ENCODE peak calls at places on chromosomes 12 and 14, in nine cellular contexts. S, G, Z, J, E, I, Q, K and C are unnamed samples.
A peak's percentile ranks its signal among the peaks of the same experiment; 100 is the strongest.

GRCh38 chr14:36522347-36522971 is 2.4 kb upstream of the NKX2-1 start:
- DNase-seq in S (no peak), G (no peak), Z (no peak), J (no peak), E (no peak), I (no peak), Q (no peak), K (no peak), C (no peak)

GRCh38 chr12:78316150-78316549 is 485.5 kb downstream of the NAV3 start:
- DNase-seq in S (no peak), G (no peak), Z (no peak), J (no peak), E (peak; percentile 1), I (no peak), Q (no peak), K (no peak), C (no peak)

GRCh38 chr12:114445401-114446323 is 39.7 kb upstream of the TBX5 start:
- DNase-seq in S (no peak), G (no peak), Z (no peak), J (no peak), E (no peak), I (no peak), Q (no peak), K (no peak), C (no peak)

GRCh38 chr12:25591132-25591531 is 38.0 kb upstream of the LMNTD1 start:
- DNase-seq in S (no peak), G (no peak), Z (no peak), J (no peak), E (peak; percentile 6), I (no peak), Q (no peak), K (no peak), C (no peak)

GRCh38 chr12:28415755-28416154 is 225.5 kb downstream of the CCDC91 start:
- DNase-seq in S (no peak), G (no peak), Z (no peak), J (peak; percentile 0), E (peak; percentile 88), I (no peak), Q (peak; percentile 30), K (no peak), C (peak; percentile 77)

GRCh38 chr14:63745858-63746425 is 18.1 kb upstream of the SGPP1 start:
- DNase-seq in S (no peak), G (peak; percentile 88), Z (no peak), J (no peak), E (no peak), I (no peak), Q (no peak), K (no peak), C (no peak)

GRCh38 chr12:28618772-28619171 is 428.5 kb downstream of the CCDC91 start:
- DNase-seq in S (no peak), G (no peak), Z (no peak), J (no peak), E (no peak), I (no peak), Q (no peak), K (no peak), C (no peak)

GRCh38 chr12:70351076-70351475 is 15.0 kb upstream of the KCNMB4 start:
- DNase-seq in S (no peak), G (no peak), Z (no peak), J (no peak), E (no peak), I (no peak), Q (no peak), K (no peak), C (no peak)

GRCh38 chr14:55767291-55767690 is 187.3 kb downstream of the KTN1 start:
- DNase-seq in S (no peak), G (no peak), Z (no peak), J (no peak), E (no peak), I (no peak), Q (no peak), K (no peak), C (no peak)

GRCh38 chr12:65248656-65249633 is 29.5 kb upstream of the MSRB3 start:
- DNase-seq in S (no peak), G (no peak), Z (no peak), J (no peak), E (no peak), I (peak; percentile 19), Q (no peak), K (no peak), C (no peak)

GRCh38 chr12:116306968-116307367 is 29.5 kb upstream of the MED13L start:
- DNase-seq in S (no peak), G (no peak), Z (no peak), J (no peak), E (no peak), I (no peak), Q (no peak), K (no peak), C (no peak)